ENCODE peak calls at places on chromosomes 7 and 10, in four cellular contexts. C, P, I and A are unnamed samples.

GRCh38 chr10:113493195-113493594 is 59.7 kb upstream of the HABP2 start:
- DNase-seq in C (no peak), P (no peak), I (no peak), A (no peak)

GRCh38 chr7:150668472-150668911 is 17.0 kb upstream of the GIMAP2 start:
- DNase-seq in C (no peak), P (no peak), I (no peak), A (no peak)

GRCh38 chr7:139548302-139549028 is 25.0 kb downstream of the CLEC2L start:
- DNase-seq in C (no peak), P (no peak), I (no peak), A (no peak)

GRCh38 chr10:93841930-93842329 is 51.8 kb upstream of the SLC35G1 start:
- DNase-seq in C (peak; percentile 72), P (peak; percentile 75), I (no peak), A (no peak)

GRCh38 chr7:1883031-1883761 is 213.1 kb downstream of the ELFN1 start:
- DNase-seq in C (no peak), P (peak; percentile 53), I (no peak), A (peak; percentile 96)

GRCh38 chr7:24727165-24728120 is 29.8 kb downstream of the GSDME start:
- DNase-seq in C (no peak), P (no peak), I (peak; percentile 51), A (no peak)

GRCh38 chr10:72906446-72906845 is 12.9 kb downstream of the OIT3 start:
- DNase-seq in C (no peak), P (no peak), I (no peak), A (peak; percentile 10)

GRCh38 chr7:29063231-29063630 is 83.1 kb downstream of the CPVL start:
- DNase-seq in C (no peak), P (no peak), I (no peak), A (no peak)

GRCh38 chr7:30348083-30348560 is 63.7 kb downstream of the ZNRF2 start:
- DNase-seq in C (no peak), P (peak; percentile 21), I (peak; percentile 32), A (peak; percentile 95)

GRCh38 chr10:129949411-129950335 is 14.4 kb downstream of the EBF3 start:
- DNase-seq in C (peak; percentile 62), P (peak; percentile 70), I (peak; percentile 27), A (peak; percentile 58)

GRCh38 chr10:132185601-132186487 is 904 bp upstream of the DPYSL4 start:
- DNase-seq in C (peak; percentile 69), P (peak; percentile 89), I (no peak), A (no peak)

GRCh38 chr7:77479536-77480088 is 57.5 kb upstream of the PTPN12 start:
- DNase-seq in C (no peak), P (peak; percentile 23), I (no peak), A (no peak)

GRCh38 chr10:28722065-28722803 is 44.9 kb downstream of the BAMBI start:
- DNase-seq in C (peak; percentile 68), P (peak; percentile 64), I (no peak), A (peak; percentile 54)

GRCh38 chr10:61779950-61780659 is 117.4 kb downstream of the CABCOCO1 start:
- DNase-seq in C (no peak), P (peak; percentile 16), I (no peak), A (peak; percentile 71)

GRCh38 chr7:105932835-105933477 is 30.1 kb upstream of the CDHR3 start:
- DNase-seq in C (peak; percentile 28), P (peak; percentile 37), I (peak; percentile 56), A (peak; percentile 94)

GRCh38 chr10:116088985-116089384 is 184.0 kb downstream of the GFRA1 start:
- DNase-seq in C (no peak), P (no peak), I (no peak), A (no peak)

GRCh38 chr10:43398939-43399871 is 9.8 kb downstream of the HNRNPF start:
- DNase-seq in C (no peak), P (no peak), I (no peak), A (no peak)

GRCh38 chr10:66837990-66838389 is 87.8 kb upstream of the LRRTM3 start:
- DNase-seq in C (no peak), P (no peak), I (no peak), A (peak; percentile 35)

GRCh38 chr10:49631975-49632374 is 18.1 kb downstream of the CHAT start:
- DNase-seq in C (peak; percentile 2), P (no peak), I (no peak), A (no peak)

GRCh38 chr7:3070908-3071307 is 27.2 kb upstream of the CARD11 start:
- DNase-seq in C (no peak), P (no peak), I (no peak), A (no peak)

GRCh38 chr10:470339-471003 is 219.0 kb downstream of the DIP2C start:
- DNase-seq in C (no peak), P (no peak), I (no peak), A (no peak)

GRCh38 chr7:114589436-114589835 is 174.8 kb downstream of the FOXP2 start:
- DNase-seq in C (no peak), P (no peak), I (no peak), A (no peak)

GRCh38 chr7:134619627-134620331 is 26.9 kb upstream of the BPGM start:
- DNase-seq in C (no peak), P (no peak), I (no peak), A (peak; percentile 93)

GRCh38 chr10:89210794-89211425 is 3.8 kb upstream of the CH25H start:
- DNase-seq in C (no peak), P (no peak), I (no peak), A (no peak)

GRCh38 chr10:101230185-101230917 is 1.1 kb upstream of the LBX1 start:
- DNase-seq in C (peak; percentile 49), P (peak; percentile 77), I (no peak), A (no peak)

GRCh38 chr10:29254123-29255046 is 34.5 kb upstream of the LYZL1 start:
- DNase-seq in C (no peak), P (no peak), I (no peak), A (peak; percentile 97)

GRCh38 chr10:93718937-93719725 is 16.7 kb upstream of the FRA10AC1 start:
- DNase-seq in C (no peak), P (peak; percentile 41), I (no peak), A (no peak)

GRCh38 chr7:141519623-141520022 is 31.6 kb upstream of the AGK start:
- DNase-seq in C (no peak), P (no peak), I (no peak), A (no peak)

GRCh38 chr7:151876112-151876898 is 610 bp downstream of the PRKAG2 start:
- DNase-seq in C (peak; percentile 70), P (peak; percentile 81), I (peak; percentile 88), A (no peak)